ENCODE peak calls at places on chromosomes 3 and 15, in four cellular contexts. One of them, this sample, is unnamed.

GRCh38 chr3:57350271-57350670 is 57.8 kb upstream of the ASB14 start:
- DNase-seq in iris pigment epithelial cell: no peak
- DNase-seq in A549: no peak
- DNase-seq in GM18507: no peak
- DNase-seq in this sample: no peak

GRCh38 chr3:142597898-142598297 is 1.7 kb downstream of the PLS1 start:
- DNase-seq in iris pigment epithelial cell: no peak
- DNase-seq in GM18507: no peak
- DNase-seq in A549: no peak
- DNase-seq in this sample: no peak

GRCh38 chr3:120642368-120642948 is 39.6 kb downstream of the HGD start:
- DNase-seq in A549: peak; percentile 85
- DNase-seq in iris pigment epithelial cell: peak; percentile 85
- DNase-seq in GM18507: no peak
- DNase-seq in this sample: no peak

GRCh38 chr3:48034000-48034516 is 17.8 kb upstream of the MAP4 start:
- DNase-seq in A549: no peak
- DNase-seq in iris pigment epithelial cell: peak; percentile 88
- DNase-seq in GM18507: no peak
- DNase-seq in this sample: no peak

GRCh38 chr3:184345678-184346144 is 8.3 kb downstream of the FAM131A start:
- DNase-seq in iris pigment epithelial cell: peak; percentile 55
- DNase-seq in GM18507: no peak
- DNase-seq in A549: peak; percentile 68
- DNase-seq in this sample: no peak

GRCh38 chr3:49411550-49411967 is 217 bp downstream of the RHOA start:
- DNase-seq in A549: no peak
- DNase-seq in GM18507: no peak
- DNase-seq in iris pigment epithelial cell: no peak
- DNase-seq in this sample: no peak

GRCh38 chr3:32175607-32176197 is 62.8 kb upstream of the CMTM8 start:
- DNase-seq in A549: peak; percentile 75
- DNase-seq in iris pigment epithelial cell: peak; percentile 63
- DNase-seq in GM18507: no peak
- DNase-seq in this sample: peak; percentile 42

GRCh38 chr3:43015572-43016512 is 36.7 kb downstream of the GASK1A start:
- DNase-seq in A549: no peak
- DNase-seq in GM18507: no peak
- DNase-seq in iris pigment epithelial cell: no peak
- DNase-seq in this sample: no peak

GRCh38 chr15:32919749-32920414 is 202.1 kb downstream of the GREM1 start:
- DNase-seq in iris pigment epithelial cell: peak; percentile 67
- DNase-seq in A549: no peak
- DNase-seq in GM18507: no peak
- DNase-seq in this sample: no peak

GRCh38 chr3:149726716-149727407 is 25.4 kb downstream of the COMMD2 start:
- DNase-seq in iris pigment epithelial cell: peak; percentile 18
- DNase-seq in A549: no peak
- DNase-seq in GM18507: no peak
- DNase-seq in this sample: no peak

GRCh38 chr3:187713504-187713903 is 11.1 kb upstream of the RTP2 start:
- DNase-seq in A549: peak; percentile 41
- DNase-seq in GM18507: no peak
- DNase-seq in iris pigment epithelial cell: peak; percentile 73
- DNase-seq in this sample: no peak

This sample was measured in GM19239.